ENCODE peak calls at places on chromosomes 7 and 10, in eight cellular contexts. H is MM.1S, A is esophagus squamous epithelium, F is cardiac muscle cell, B is small intestine, P is fibroblast of lung, M is ovary, L is Panc1. U is an unnamed sample.

GRCh38 chr10:88091490-88092061 is 228.2 kb downstream of the PTEN start:
- DNase-seq in M (no peak), L (no peak), H (peak; percentile 97), B (peak; percentile 66), P (no peak), F (no peak), A (peak; percentile 8), U (peak; percentile 95)

GRCh38 chr7:832292-832967 is at the start of gene SUN1:
- DNase-seq in L (peak; percentile 83), H (peak; percentile 66), P (peak; percentile 63), B (no peak), A (no peak), F (peak; percentile 72), M (no peak), U (peak; percentile 96)

GRCh38 chr7:133310232-133310852 is 57.5 kb downstream of the EXOC4 start:
- DNase-seq in L (no peak), A (no peak), H (no peak), B (peak; percentile 5), F (peak; percentile 70), P (peak; percentile 22), M (no peak), U (no peak)

GRCh38 chr7:151452680-151453325 is 12.9 kb upstream of the CRYGN start:
- DNase-seq in M (peak; percentile 9), L (no peak), A (no peak), P (no peak), H (no peak), B (no peak), F (no peak), U (no peak)

GRCh38 chr7:33250421-33250827 is 121.1 kb downstream of the BBS9 start:
- DNase-seq in M (no peak), L (no peak), A (no peak), F (peak; percentile 87), P (peak; percentile 74), H (no peak), B (no peak), U (no peak)

GRCh38 chr10:116268976-116269375 is 4.0 kb downstream of the GFRA1 start:
- DNase-seq in L (no peak), P (no peak), H (no peak), M (no peak), F (no peak), A (no peak), B (no peak), U (no peak)

GRCh38 chr7:85186521-85187241 is at the start of gene SEMA3D:
- DNase-seq in L (no peak), F (peak; percentile 90), A (no peak), P (peak; percentile 87), B (peak; percentile 66), H (peak; percentile 82), M (peak; percentile 67), U (peak; percentile 86)

GRCh38 chr10:24553051-24553612 is 170.6 kb downstream of the ARHGAP21 start:
- DNase-seq in F (no peak), A (no peak), B (no peak), P (no peak), L (no peak), M (no peak), H (no peak), U (peak; percentile 46)

GRCh38 chr7:1113548-1113885 is 25.6 kb downstream of the GPER1 start:
- DNase-seq in A (no peak), F (no peak), L (no peak), B (no peak), H (no peak), M (no peak), P (no peak), U (no peak)

GRCh38 chr10:52028518-52028858 is 285.6 kb upstream of the DKK1 start:
- DNase-seq in H (no peak), F (no peak), M (no peak), L (no peak), B (no peak), A (no peak), P (no peak), U (no peak)

GRCh38 chr10:93073539-93074136 is at the start of gene CYP26A1:
- DNase-seq in F (no peak), B (no peak), H (peak; percentile 77), M (no peak), A (no peak), P (no peak), L (no peak), U (peak; percentile 45)

GRCh38 chr7:92788559-92789183 is 47.7 kb downstream of the CDK6 start:
- DNase-seq in H (no peak), L (no peak), P (no peak), M (no peak), F (no peak), B (no peak), A (no peak), U (no peak)

GRCh38 chr10:127402596-127403409 is 146.3 kb upstream of the NPS start:
- DNase-seq in F (no peak), A (no peak), L (no peak), M (no peak), B (peak; percentile 6), P (peak; percentile 72), H (no peak), U (no peak)

GRCh38 chr7:5360451-5360850 is 63.2 kb downstream of the TNRC18 start:
- DNase-seq in H (no peak), F (no peak), M (no peak), L (no peak), B (no peak), A (no peak), P (no peak), U (no peak)

GRCh38 chr10:78729810-78730209 is 339.0 kb upstream of the ZMIZ1 start:
- DNase-seq in F (no peak), B (no peak), H (no peak), M (no peak), P (no peak), A (no peak), L (no peak), U (no peak)

GRCh38 chr7:101124376-101125056 is 2.4 kb upstream of the SERPINE1 start:
- DNase-seq in H (no peak), F (peak; percentile 91), M (no peak), L (no peak), P (peak; percentile 69), A (no peak), B (no peak), U (peak; percentile 89)

GRCh38 chr10:59757966-59758365 is 4.7 kb upstream of the MRLN start:
- DNase-seq in H (no peak), F (peak; percentile 2), M (no peak), B (no peak), L (no peak), P (peak; percentile 10), A (no peak), U (no peak)

GRCh38 chr7:93620864-93621263 is 46.3 kb upstream of the CALCR start:
- DNase-seq in F (no peak), M (no peak), P (no peak), B (no peak), A (no peak), H (no peak), L (no peak), U (no peak)

GRCh38 chr7:27603813-27604212 is 58.9 kb downstream of the HIBADH start:
- DNase-seq in F (no peak), L (no peak), M (no peak), P (no peak), A (no peak), H (no peak), B (no peak), U (no peak)

GRCh38 chr10:92387289-92387940 is 96.4 kb downstream of the MARCHF5 start:
- DNase-seq in A (no peak), P (peak; percentile 71), L (no peak), F (peak; percentile 74), H (peak; percentile 21), B (peak; percentile 36), M (no peak), U (peak; percentile 17)

GRCh38 chr10:115018185-115018931 is 74.8 kb upstream of the ATRNL1 start:
- DNase-seq in M (no peak), B (no peak), P (no peak), H (no peak), F (no peak), A (no peak), L (no peak), U (no peak)

DNA sequence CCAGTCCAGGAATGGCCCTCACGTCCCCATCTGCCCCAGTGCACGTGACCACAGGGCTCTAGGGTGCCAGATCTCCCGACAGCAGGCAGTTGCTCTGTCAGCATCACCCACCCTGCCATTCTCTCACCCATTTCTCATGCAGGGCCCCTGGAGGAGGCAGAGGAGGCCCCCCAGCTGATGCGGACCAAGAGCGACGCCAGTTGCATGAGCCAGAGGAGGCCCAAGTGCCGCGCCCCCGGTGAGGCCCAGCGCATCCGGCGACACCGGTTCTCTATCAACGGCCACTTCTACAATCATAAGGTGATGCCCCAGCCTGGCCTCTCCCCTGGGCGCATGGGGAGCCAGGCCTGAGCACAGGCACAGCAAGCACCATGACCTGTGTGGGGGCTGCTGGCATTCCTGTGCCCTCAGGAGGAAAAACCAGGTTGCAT is 6.1 kb upstream of the DEPP1 start:
- DNase-seq in M (peak; percentile 34), H (no peak), F (no peak), L (no peak), A (no peak), B (no peak), P (no peak), U (no peak)
- H3K27ac ChIP-seq in M (peak overlapping the region; percentile 48), H (no peak overlapping the region), F (peak overlapping the region; percentile 61), L (no peak overlapping the region), A (peak overlapping the region; percentile 62), B (no peak overlapping the region), P (no peak overlapping the region), U (no peak overlapping the region)

DNA sequence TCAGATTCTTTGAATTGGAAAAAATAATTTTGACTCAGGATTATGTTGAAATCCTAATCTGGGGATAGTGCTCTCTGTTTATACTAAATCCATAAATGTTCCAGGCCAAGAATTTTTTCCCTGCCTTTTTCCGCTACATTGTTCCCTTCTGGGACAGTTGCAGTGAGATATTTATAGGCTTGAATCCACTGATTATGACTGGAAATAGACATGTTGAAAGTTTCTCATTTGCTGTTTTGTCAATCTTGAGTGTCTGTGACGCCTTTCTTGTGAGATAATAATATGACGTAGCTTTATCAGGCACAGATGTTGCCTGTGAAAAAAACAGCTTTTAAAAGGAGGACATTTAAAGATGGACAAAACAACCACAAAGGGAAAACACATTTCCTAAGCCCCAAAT is 155.9 kb downstream of the ARID5B start:
- DNase-seq in M (no peak), F (peak; percentile 91), L (no peak), B (no peak), P (peak; percentile 68), H (no peak), A (no peak), U (no peak)
- H3K4me1 ChIP-seq in M (peaks cover 15% of the 10 kb centered on the region), F (peaks cover 32% of the 10 kb centered on the region), L (peaks cover 11% of the 10 kb centered on the region), B (peaks cover 2% of the 10 kb centered on the region), P (peaks cover 33% of the 10 kb centered on the region), H (peaks cover 28% of the 10 kb centered on the region), A (peaks cover 26% of the 10 kb centered on the region), U (no peaks in the 10 kb centered on the region)

DNA sequence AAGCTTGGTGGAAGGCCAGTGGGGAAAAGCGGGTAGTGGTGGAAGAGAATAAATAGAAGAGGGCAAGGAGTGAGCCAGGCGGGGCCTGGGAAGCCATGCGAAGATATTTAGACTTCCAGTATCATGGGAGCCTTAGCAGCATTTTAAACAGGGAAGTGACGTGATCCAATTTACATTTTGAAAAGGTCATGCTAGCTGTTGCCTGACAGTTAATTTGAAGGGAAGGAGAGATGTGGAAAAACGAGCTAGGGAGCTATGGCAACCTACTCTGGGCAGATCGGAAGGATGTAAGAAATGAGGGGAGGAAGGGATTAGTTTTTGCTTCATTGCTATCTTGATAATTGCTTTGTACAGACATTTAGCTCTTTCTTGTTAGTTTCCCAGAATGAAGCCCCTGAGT is 13.1 kb upstream of the CALU start:
- DNase-seq in A (no peak), F (no peak), B (no peak), P (no peak), M (no peak), L (no peak), H (no peak), U (no peak)
- H3K27ac ChIP-seq in A (no peak overlapping the region), F (no peak overlapping the region), B (no peak overlapping the region), P (no peak overlapping the region), M (no peak overlapping the region), L (no peak overlapping the region), H (no peak overlapping the region), U (no peak overlapping the region)

GRCh38 chr10:95267261-95267660 is 23.5 kb downstream of the PDLIM1 start:
- DNase-seq in B (peak; percentile 70), A (no peak), F (no peak), M (no peak), H (no peak), P (no peak), L (no peak), U (no peak)
- H3K4me1 ChIP-seq in B (no peaks in the 10 kb centered on the region), A (peaks cover 52% of the 10 kb centered on the region), F (peaks cover 17% of the 10 kb centered on the region), M (no peaks in the 10 kb centered on the region), H (peaks cover 29% of the 10 kb centered on the region), P (peaks cover 3% of the 10 kb centered on the region), L (peaks cover 3% of the 10 kb centered on the region), U (peaks cover 50% of the 10 kb centered on the region)

U was measured in mammary epithelial cell.